ENCODE peak calls at places on chromosomes 4 and X, in four cellular contexts. I is IMR-90, Q is ovary, T is DND-41. H is an unnamed sample.

GRCh38 chrX:6941041-6941440 is 206.5 kb upstream of the STS start:
- DNase-seq in I (peak; percentile 8), Q (no peak), T (no peak), H (no peak)

GRCh38 chr4:146327859-146328258 is 113.5 kb downstream of the REELD1 start:
- DNase-seq in I (no peak), Q (no peak), T (no peak), H (no peak)

GRCh38 chrX:134658002-134658401 is 269 bp downstream of the PLAC1 start:
- DNase-seq in I (peak; percentile 13), Q (no peak), T (no peak), H (no peak)

GRCh38 chr4:106773106-106773905 is 262.8 kb downstream of the DKK2 start:
- DNase-seq in I (no peak), Q (no peak), T (no peak), H (no peak)

GRCh38 chrX:135985123-135985973 is at the start of gene SLC9A6:
- DNase-seq in I (peak; percentile 17), Q (peak; percentile 75), T (peak; percentile 76), H (peak; percentile 73)

GRCh38 chrX:80312448-80312847 is 107.8 kb upstream of the TENT5D start:
- DNase-seq in I (no peak), Q (no peak), T (no peak), H (no peak)

GRCh38 chrX:47854474-47854873 is 17.8 kb downstream of the ZNF81 start:
- DNase-seq in I (peak; percentile 13), Q (peak; percentile 51), T (peak; percentile 24), H (no peak)

GRCh38 chr4:13881880-13882279 is 254.4 kb upstream of the BOD1L1 start:
- DNase-seq in I (no peak), Q (no peak), T (no peak), H (no peak)

GRCh38 chr4:174215936-174216699 is 67.3 kb downstream of the FBXO8 start:
- DNase-seq in I (no peak), Q (no peak), T (no peak), H (no peak)

GRCh38 chrX:96182366-96182765 is 502.3 kb upstream of the DIAPH2 start:
- DNase-seq in I (peak; percentile 15), Q (no peak), T (no peak), H (peak; percentile 8)

GRCh38 chr4:103076777-103077347 is 301 bp upstream of the SLC9B2 start:
- DNase-seq in I (no peak), Q (no peak), T (no peak), H (peak; percentile 30)

GRCh38 chrX:71533850-71534515 is 1.1 kb downstream of the OGT start:
- DNase-seq in I (peak; percentile 32), Q (peak; percentile 49), T (peak; percentile 68), H (peak; percentile 67)

GRCh38 chrX:129772796-129773431 is 6.8 kb upstream of the SASH3 start:
- DNase-seq in I (no peak), Q (no peak), T (peak; percentile 52), H (peak; percentile 94)

GRCh38 chr4:38728651-38729141 is 54.1 kb downstream of the TLR10 start:
- DNase-seq in I (no peak), Q (no peak), T (no peak), H (no peak)

GRCh38 chrX:20594985-20595384 is 328.3 kb upstream of the RPS6KA3 start:
- DNase-seq in I (no peak), Q (no peak), T (no peak), H (no peak)

GRCh38 chr4:40865696-40866095 is 115.9 kb downstream of the NSUN7 start:
- DNase-seq in I (no peak), Q (no peak), T (no peak), H (no peak)

GRCh38 chr4:165378763-165379631 is at the start of gene CPE:
- DNase-seq in I (peak; percentile 44), Q (peak; percentile 80), T (no peak), H (no peak)

GRCh38 chrX:13790206-13791131 is 26.4 kb downstream of the GPM6B start:
- DNase-seq in I (no peak), Q (no peak), T (no peak), H (no peak)

GRCh38 chrX:69555396-69556023 is 51.4 kb downstream of the NALF2 start:
- DNase-seq in I (no peak), Q (no peak), T (no peak), H (no peak)

GRCh38 chr4:154503598-154503997 is 12.0 kb upstream of the DCHS2 start:
- DNase-seq in I (peak; percentile 5), Q (no peak), T (no peak), H (no peak)

GRCh38 chr4:7987148-7987989 is 47.7 kb upstream of the AFAP1 start:
- DNase-seq in I (peak; percentile 77), Q (peak; percentile 75), T (peak; percentile 67), H (peak; percentile 82)

GRCh38 chrX:150362599-150363481 is at the start of gene MAMLD1:
- DNase-seq in I (peak; percentile 84), Q (peak; percentile 77), T (peak; percentile 63), H (peak; percentile 24)

GRCh38 chr4:122602277-122603142 is 18.4 kb downstream of the IL21 start:
- DNase-seq in I (peak; percentile 54), Q (no peak), T (no peak), H (peak; percentile 54)

GRCh38 chrX:526295-527224 is 104.0 kb upstream of the SHOX start:
- DNase-seq in I (no peak), Q (no peak), T (no peak), H (no peak)

GRCh38 chrX:140157611-140158010 is 192.3 kb upstream of the CXorf66 start:
- DNase-seq in I (peak; percentile 8), Q (no peak), T (no peak), H (no peak)

GRCh38 chr4:52780627-52781354 is 29.6 kb upstream of the ERVMER34-1 start:
- DNase-seq in I (no peak), Q (no peak), T (no peak), H (no peak)

GRCh38 chr4:3344104-3344503 is 51.3 kb downstream of the RGS12 start:
- DNase-seq in I (no peak), Q (no peak), T (no peak), H (no peak)

GRCh38 chrX:108132034-108132433 is 40.5 kb downstream of the ATG4A start:
- DNase-seq in I (no peak), Q (peak; percentile 17), T (no peak), H (no peak)

GRCh38 chr4:48031802-48032525 is 15.4 kb downstream of the NIPAL1 start:
- DNase-seq in I (peak; percentile 29), Q (no peak), T (no peak), H (no peak)

GRCh38 chrX:131025336-131025735 is 32.8 kb upstream of the ARHGAP36 start:
- DNase-seq in I (no peak), Q (no peak), T (no peak), H (no peak)

GRCh38 chr4:7904942-7905341 is 34.7 kb downstream of the AFAP1 start:
- DNase-seq in I (peak; percentile 94), Q (no peak), T (no peak), H (no peak)

GRCh38 chr4:174490356-174490969 is 31.8 kb downstream of the HPGD start:
- DNase-seq in I (peak; percentile 0), Q (no peak), T (no peak), H (no peak)

GRCh38 chrX:77937291-77937690 is 26.8 kb downstream of the ATP7A start:
- DNase-seq in I (peak; percentile 80), Q (no peak), T (no peak), H (no peak)
- H3K4me3 ChIP-seq in I (no peak overlapping the region), Q (no peak overlapping the region), T (no peak overlapping the region), H (no peak overlapping the region)

DNA sequence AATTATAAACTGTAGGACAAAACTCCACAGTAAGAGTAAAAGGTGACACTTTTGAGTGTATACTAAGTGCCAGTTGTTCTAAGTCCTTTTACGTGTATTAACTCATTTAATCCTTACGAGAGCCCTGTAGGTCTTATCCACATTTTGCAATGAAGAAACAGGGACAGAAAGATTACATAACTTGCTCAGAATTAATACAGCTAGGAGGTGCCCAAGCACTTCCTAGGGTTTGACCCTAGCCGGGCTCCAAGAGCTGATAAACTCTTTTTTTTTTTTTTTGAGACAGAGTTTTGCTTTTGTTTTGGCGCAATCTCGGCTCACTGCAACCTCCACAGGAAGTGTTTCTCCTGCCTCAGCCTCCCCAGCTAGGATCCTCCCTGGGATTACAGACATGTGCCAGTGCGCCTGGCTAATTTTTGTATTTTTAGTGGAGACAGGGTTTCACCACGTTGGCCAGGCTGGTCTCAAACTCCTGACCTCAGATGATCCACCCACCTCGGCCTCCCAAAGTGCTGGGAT is 110.4 kb downstream of the UBE2K start:
- DNase-seq in I (no peak), Q (no peak), T (no peak), H (no peak)
- TF ChIP-seq CTCF in I (no peak), Q (no peak), T (no peak), H (no peak)

DNA sequence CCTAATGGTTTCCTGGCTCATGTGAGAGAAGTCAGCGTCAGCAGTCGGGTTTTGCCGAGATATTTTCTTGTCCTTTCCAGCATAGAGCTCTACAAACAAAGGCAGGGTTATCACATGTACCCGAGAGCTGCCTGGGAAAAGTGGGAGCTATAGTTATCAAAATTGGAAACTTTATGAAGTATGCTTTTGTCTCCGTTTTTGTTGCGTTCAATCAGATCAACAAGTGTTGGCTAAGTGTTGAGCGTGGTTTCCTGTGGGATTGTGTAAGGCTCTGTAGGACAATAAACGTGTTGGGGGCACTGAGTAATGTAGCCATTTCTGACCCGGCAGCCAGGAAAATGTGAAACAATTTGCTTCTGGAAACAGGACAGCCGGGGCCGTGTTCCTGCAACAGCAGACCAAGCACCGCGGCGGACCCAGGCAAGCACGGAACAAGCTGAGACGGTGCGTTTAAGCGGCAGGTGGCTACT is at the start of gene BMX:
- DNase-seq in I (no peak), Q (no peak), T (no peak), H (no peak)
- H3K4me3 ChIP-seq in I (no peak within 1 kb of the TSS), Q (no peak within 1 kb of the TSS), T (no peak within 1 kb of the TSS), H (no peak within 1 kb of the TSS)

GRCh38 chr4:76984788-76985211 is 35.2 kb downstream of the SEPTIN11 start:
- DNase-seq in I (peak; percentile 100), Q (peak; percentile 31), T (no peak), H (no peak)

GRCh38 chr4:76987153-76987562 is 37.6 kb downstream of the SEPTIN11 start:
- DNase-seq in I (peak; percentile 99), Q (no peak), T (no peak), H (no peak)

GRCh38 chr4:76989391-76990061 is 40.0 kb downstream of the SEPTIN11 start:
- DNase-seq in I (no peak), Q (no peak), T (peak; percentile 70), H (no peak)

GRCh38 chr4:76990288-76991080 is 40.9 kb downstream of the SEPTIN11 start:
- DNase-seq in I (peak; percentile 96), Q (no peak), T (no peak), H (no peak)

DNA sequence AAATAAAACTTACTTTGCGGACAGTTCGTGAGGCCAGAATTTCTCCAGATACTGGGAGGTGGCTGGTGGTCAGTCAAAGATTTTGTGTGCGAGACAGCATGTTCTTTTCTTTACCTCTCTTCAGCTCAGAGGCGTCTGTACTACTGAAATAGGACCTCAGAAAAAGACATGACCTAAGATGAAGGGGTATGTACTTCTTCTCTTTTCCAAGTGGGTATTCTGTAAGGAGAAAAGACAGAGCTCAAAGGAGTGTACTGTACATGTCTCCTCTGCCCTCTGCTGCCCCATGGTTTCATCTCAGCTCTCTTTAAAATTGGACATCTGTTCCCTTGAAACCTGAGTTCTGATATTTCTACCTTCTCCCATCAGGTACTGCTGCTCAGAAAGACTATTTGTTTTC is 38.1 kb downstream of the SEPTIN11 start:
- DNase-seq in I (no peak), Q (no peak), T (no peak), H (peak; percentile 48)
- TF ChIP-seq CTCF in I (peak; percentile 20), Q (no peak), T (no peak), H (no peak)

H was measured in GM12865.